ENCODE peak calls at places on chromosomes 12 and 14, in ten cellular contexts. One of them, this sample, is unnamed. For H3K27me3, the result is how much of the 10 kb centered on the place peaks cover.

GRCh38 chr12:109625131-109625559 is 51.6 kb downstream of the MVK start:
- DNase-seq in testis: peak
- DNase-seq in stomach: no peak
- DNase-seq in heart left ventricle: peak
- DNase-seq in HCT116: peak
- DNase-seq in IMR-90: peak
- DNase-seq in K562: peak
- DNase-seq in body of pancreas: peak
- DNase-seq in prostate gland: no peak
- DNase-seq in tibial nerve: no peak
- DNase-seq in this sample: peak

GRCh38 chr12:6465467-6466183 is 4.9 kb downstream of the VAMP1 start:
- DNase-seq in K562: peak
- DNase-seq in testis: peak
- DNase-seq in stomach: peak
- DNase-seq in IMR-90: peak
- DNase-seq in tibial nerve: no peak
- DNase-seq in body of pancreas: peak
- DNase-seq in prostate gland: peak
- DNase-seq in heart left ventricle: no peak
- DNase-seq in HCT116: peak
- DNase-seq in this sample: peak

GRCh38 chr14:52563120-52563519 is 10.5 kb downstream of the GPR137C start:
- DNase-seq in IMR-90: peak
- DNase-seq in K562: no peak
- DNase-seq in stomach: no peak
- DNase-seq in body of pancreas: no peak
- DNase-seq in testis: no peak
- DNase-seq in heart left ventricle: no peak
- DNase-seq in tibial nerve: no peak
- DNase-seq in prostate gland: no peak
- DNase-seq in HCT116: no peak
- DNase-seq in this sample: no peak

GRCh38 chr12:92495108-92495507 is 207.7 kb upstream of the PLEKHG7 start:
- DNase-seq in body of pancreas: no peak
- DNase-seq in IMR-90: no peak
- DNase-seq in HCT116: no peak
- DNase-seq in heart left ventricle: no peak
- DNase-seq in prostate gland: no peak
- DNase-seq in stomach: no peak
- DNase-seq in tibial nerve: no peak
- DNase-seq in testis: no peak
- DNase-seq in K562: no peak
- DNase-seq in this sample: no peak

GRCh38 chr14:95307402-95308041 is 12.2 kb downstream of the CLMN start:
- DNase-seq in stomach: peak
- DNase-seq in tibial nerve: no peak
- DNase-seq in IMR-90: no peak
- DNase-seq in body of pancreas: peak
- DNase-seq in HCT116: no peak
- DNase-seq in prostate gland: no peak
- DNase-seq in testis: no peak
- DNase-seq in K562: no peak
- DNase-seq in heart left ventricle: peak
- DNase-seq in this sample: no peak

GRCh38 chr14:22556021-22556989 is 32.7 kb downstream of the DAD1 start:
- DNase-seq in IMR-90: peak
- DNase-seq in prostate gland: peak
- DNase-seq in HCT116: no peak
- DNase-seq in heart left ventricle: peak
- DNase-seq in testis: peak
- DNase-seq in K562: peak
- DNase-seq in stomach: peak
- DNase-seq in tibial nerve: no peak
- DNase-seq in body of pancreas: peak
- DNase-seq in this sample: peak

GRCh38 chr14:64488590-64489099 is 15.0 kb downstream of the ZBTB25 start:
- DNase-seq in HCT116: no peak
- DNase-seq in testis: no peak
- DNase-seq in tibial nerve: no peak
- DNase-seq in IMR-90: no peak
- DNase-seq in body of pancreas: no peak
- DNase-seq in K562: no peak
- DNase-seq in heart left ventricle: no peak
- DNase-seq in stomach: no peak
- DNase-seq in prostate gland: no peak
- DNase-seq in this sample: no peak

GRCh38 chr14:54803396-54803795 is 99.2 kb downstream of the GCH1 start:
- DNase-seq in testis: no peak
- DNase-seq in heart left ventricle: no peak
- DNase-seq in body of pancreas: no peak
- DNase-seq in IMR-90: no peak
- DNase-seq in stomach: no peak
- DNase-seq in prostate gland: no peak
- DNase-seq in tibial nerve: no peak
- DNase-seq in HCT116: no peak
- DNase-seq in K562: no peak
- DNase-seq in this sample: no peak

GRCh38 chr14:65637780-65638179 is 225.2 kb downstream of the FUT8 start:
- DNase-seq in K562: no peak
- DNase-seq in heart left ventricle: no peak
- DNase-seq in stomach: no peak
- DNase-seq in body of pancreas: no peak
- DNase-seq in HCT116: no peak
- DNase-seq in IMR-90: peak
- DNase-seq in testis: no peak
- DNase-seq in prostate gland: no peak
- DNase-seq in tibial nerve: no peak
- DNase-seq in this sample: no peak

GRCh38 chr12:112808176-112808575 is 16.6 kb downstream of the RPH3A start:
- DNase-seq in testis: no peak
- DNase-seq in tibial nerve: no peak
- DNase-seq in body of pancreas: no peak
- DNase-seq in heart left ventricle: no peak
- DNase-seq in stomach: no peak
- DNase-seq in K562: no peak
- DNase-seq in prostate gland: no peak
- DNase-seq in IMR-90: no peak
- DNase-seq in HCT116: no peak
- DNase-seq in this sample: no peak

GRCh38 chr14:105876158-105876557 is 349.8 kb downstream of the TMEM121 start:
- DNase-seq in prostate gland: no peak
- DNase-seq in K562: no peak
- DNase-seq in stomach: peak
- DNase-seq in HCT116: no peak
- DNase-seq in testis: no peak
- DNase-seq in tibial nerve: peak
- DNase-seq in body of pancreas: no peak
- DNase-seq in IMR-90: no peak
- DNase-seq in heart left ventricle: no peak
- DNase-seq in this sample: no peak

GRCh38 chr12:108838194-108839010 is 19.0 kb downstream of the SSH1 start:
- DNase-seq in IMR-90: peak
- DNase-seq in HCT116: peak
- DNase-seq in heart left ventricle: peak
- DNase-seq in body of pancreas: peak
- DNase-seq in tibial nerve: peak
- DNase-seq in prostate gland: peak
- DNase-seq in testis: peak
- DNase-seq in stomach: peak
- DNase-seq in K562: peak
- DNase-seq in this sample: peak

GRCh38 chr12:109433618-109434017 is 43.5 kb downstream of the KCTD10 start:
- DNase-seq in IMR-90: no peak
- DNase-seq in HCT116: no peak
- DNase-seq in prostate gland: no peak
- DNase-seq in K562: peak
- DNase-seq in body of pancreas: peak
- DNase-seq in stomach: no peak
- DNase-seq in heart left ventricle: peak
- DNase-seq in tibial nerve: no peak
- DNase-seq in testis: no peak
- DNase-seq in this sample: no peak

GRCh38 chr12:30792648-30793499 is 38.1 kb upstream of the CAPRIN2 start:
- DNase-seq in stomach: no peak
- DNase-seq in HCT116: peak
- DNase-seq in IMR-90: peak
- DNase-seq in tibial nerve: no peak
- DNase-seq in heart left ventricle: no peak
- DNase-seq in K562: no peak
- DNase-seq in prostate gland: no peak
- DNase-seq in body of pancreas: no peak
- DNase-seq in testis: no peak
- DNase-seq in this sample: no peak

DNA sequence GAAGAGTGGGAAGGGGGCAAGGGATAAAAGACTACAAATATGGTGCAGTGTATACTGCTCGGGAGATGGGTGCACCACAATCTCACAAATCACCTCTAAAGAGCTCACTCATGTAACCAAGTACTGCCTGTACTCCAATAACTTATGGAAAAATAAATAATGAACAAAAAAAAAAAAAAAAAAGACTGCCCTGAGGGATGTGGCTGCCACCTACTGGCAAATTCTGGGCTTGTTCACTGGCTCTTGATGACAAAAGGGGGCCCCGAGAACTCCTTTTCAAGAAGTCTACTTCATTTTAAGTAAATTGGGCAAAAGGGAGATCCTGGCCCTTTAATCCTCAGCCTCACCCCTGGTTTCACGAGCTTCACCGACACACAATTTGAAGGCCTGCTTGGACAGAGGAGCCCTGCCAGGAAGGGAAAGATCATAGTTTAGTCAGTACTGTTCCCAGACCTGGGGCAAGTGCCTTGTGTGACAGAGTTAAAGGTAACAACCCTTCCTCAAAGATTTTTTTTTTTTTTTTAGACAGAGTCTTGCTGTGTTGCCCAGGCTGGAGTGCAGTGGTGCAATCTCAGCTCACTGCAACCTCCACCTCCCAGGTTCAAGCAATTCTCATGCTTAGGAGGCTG is 26.1 kb upstream of the STAC3 start:
- DNase-seq in K562: peak
- DNase-seq in IMR-90: peak
- DNase-seq in HCT116: peak
- DNase-seq in body of pancreas: peak
- DNase-seq in heart left ventricle: no peak
- DNase-seq in tibial nerve: no peak
- DNase-seq in prostate gland: peak
- DNase-seq in testis: peak
- DNase-seq in stomach: peak
- DNase-seq in this sample: no peak
- TF ChIP-seq CTCF in K562: peak
- TF ChIP-seq CTCF in IMR-90: peak
- TF ChIP-seq CTCF in HCT116: peak
- TF ChIP-seq CTCF in body of pancreas: peak
- TF ChIP-seq CTCF in heart left ventricle: peak
- TF ChIP-seq CTCF in tibial nerve: no peak
- TF ChIP-seq CTCF in prostate gland: no peak
- TF ChIP-seq CTCF in testis: no peak
- TF ChIP-seq CTCF in stomach: no peak
- TF ChIP-seq CTCF in this sample: peak

GRCh38 chr12:32896438-32897275 is at the start of gene PKP2:
- DNase-seq in body of pancreas: peak
- DNase-seq in IMR-90: no peak
- DNase-seq in heart left ventricle: peak
- DNase-seq in stomach: peak
- DNase-seq in testis: peak
- DNase-seq in K562: peak
- DNase-seq in HCT116: peak
- DNase-seq in tibial nerve: no peak
- DNase-seq in prostate gland: peak
- DNase-seq in this sample: peak
- TF ChIP-seq POLR2A in body of pancreas: peak
- TF ChIP-seq POLR2A in IMR-90: no peak
- TF ChIP-seq POLR2A in heart left ventricle: peak
- TF ChIP-seq POLR2A in stomach: no peak
- TF ChIP-seq POLR2A in testis: no peak
- TF ChIP-seq POLR2A in K562: peak
- TF ChIP-seq POLR2A in HCT116: no peak
- TF ChIP-seq POLR2A in tibial nerve: no peak
- TF ChIP-seq POLR2A in prostate gland: peak
- TF ChIP-seq POLR2A in this sample: no peak

DNA sequence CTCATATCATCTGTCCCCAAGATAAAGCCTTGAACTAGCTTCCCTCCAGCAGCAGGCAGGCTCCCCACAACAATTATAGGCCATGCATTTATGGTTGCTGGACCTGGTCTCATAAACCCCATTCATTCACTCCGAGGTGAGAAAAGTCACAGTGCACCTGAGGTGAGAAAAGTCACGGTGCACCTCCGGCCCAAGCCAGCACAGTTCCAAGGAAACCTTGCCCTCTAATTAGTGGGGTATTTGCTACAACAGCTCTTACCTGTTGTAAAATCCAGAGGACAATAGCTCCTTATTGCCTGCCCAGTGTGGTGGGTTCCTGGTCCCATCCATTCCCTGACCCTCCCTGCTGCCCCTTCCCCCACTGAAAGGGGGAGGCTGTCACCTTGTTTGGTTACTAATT is 65.6 kb downstream of the FBXL14 start:
- DNase-seq in stomach: no peak
- DNase-seq in prostate gland: no peak
- DNase-seq in tibial nerve: no peak
- DNase-seq in heart left ventricle: no peak
- DNase-seq in testis: no peak
- DNase-seq in IMR-90: no peak
- DNase-seq in HCT116: no peak
- DNase-seq in body of pancreas: no peak
- DNase-seq in K562: no peak
- DNase-seq in this sample: no peak
- H3K27me3 ChIP-seq in stomach: half or more
- H3K27me3 ChIP-seq in prostate gland: under half
- H3K27me3 ChIP-seq in tibial nerve: half or more
- H3K27me3 ChIP-seq in heart left ventricle: under half
- H3K27me3 ChIP-seq in testis: under half
- H3K27me3 ChIP-seq in IMR-90: under half
- H3K27me3 ChIP-seq in HCT116: under half
- H3K27me3 ChIP-seq in body of pancreas: under half
- H3K27me3 ChIP-seq in K562: under half
- H3K27me3 ChIP-seq in this sample: under half

DNA sequence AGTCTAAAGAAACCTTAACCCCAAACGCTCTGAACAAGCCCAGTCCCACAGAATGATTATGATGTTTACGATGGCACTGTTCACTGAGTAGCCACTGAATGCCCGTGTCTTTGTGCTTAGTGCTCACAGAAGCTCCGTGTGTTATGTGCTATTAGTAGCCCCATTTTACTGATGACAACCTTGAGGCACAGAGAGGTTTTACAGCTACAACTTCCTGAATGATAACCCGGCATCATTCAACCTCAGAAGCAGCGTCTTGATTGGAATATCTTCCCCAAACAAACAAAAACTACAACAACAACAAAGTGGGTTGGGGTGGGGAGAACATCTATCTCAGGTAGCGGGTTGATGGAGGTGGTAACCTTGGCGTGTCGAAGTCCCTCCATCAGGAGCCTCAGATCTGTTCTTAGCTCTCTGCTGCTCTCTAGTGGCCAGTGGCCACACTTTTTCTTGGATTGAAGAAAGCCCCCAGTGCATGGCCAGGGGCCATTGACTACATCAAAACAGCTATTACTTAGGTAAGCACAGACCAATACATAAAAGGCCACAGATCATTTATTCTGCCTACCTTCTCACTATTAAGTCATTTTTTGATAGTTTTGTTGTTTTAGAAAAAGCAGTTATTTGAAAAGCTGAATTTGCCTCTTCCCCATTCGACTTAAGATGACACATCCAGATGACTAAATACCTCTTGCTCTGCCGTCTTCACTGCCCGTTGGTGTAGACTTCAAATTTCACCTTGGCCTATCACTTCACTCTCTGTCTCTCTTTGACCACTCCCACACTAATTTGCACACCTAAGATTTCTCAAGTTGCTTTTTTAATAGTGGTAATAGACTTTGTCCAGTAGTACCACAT is 376.9 kb downstream of the GALC start:
- DNase-seq in testis: peak
- DNase-seq in K562: peak
- DNase-seq in HCT116: peak
- DNase-seq in heart left ventricle: peak
- DNase-seq in prostate gland: peak
- DNase-seq in IMR-90: peak
- DNase-seq in body of pancreas: peak
- DNase-seq in stomach: peak
- DNase-seq in tibial nerve: peak
- DNase-seq in this sample: peak
- TF ChIP-seq CTCF in testis: peak
- TF ChIP-seq CTCF in K562: peak
- TF ChIP-seq CTCF in HCT116: peak
- TF ChIP-seq CTCF in heart left ventricle: peak
- TF ChIP-seq CTCF in prostate gland: peak
- TF ChIP-seq CTCF in IMR-90: peak
- TF ChIP-seq CTCF in body of pancreas: peak
- TF ChIP-seq CTCF in stomach: no peak
- TF ChIP-seq CTCF in tibial nerve: peak
- TF ChIP-seq CTCF in this sample: peak